ENCODE peak calls at places on chromosomes 12 and 14, in ten cellular contexts. T is K562, W is psoas muscle, R is tibial artery, Y is tibial nerve, J is GM12865, E is A549, M is endothelial cell, U is uterus, B is cardiac muscle cell. I is an unnamed sample.
A peak's percentile ranks its signal among the peaks of the same experiment; 100 is the strongest.

GRCh38 chr12:63821781-63822251 is 22.7 kb upstream of the SRGAP1 start:
- DNase-seq in T (no peak), W (peak; percentile 21), R (no peak), Y (no peak), J (no peak), E (no peak), M (no peak), U (peak; percentile 35), B (no peak), I (peak; percentile 16)

GRCh38 chr14:74620497-74620921 is 8.5 kb upstream of the LTBP2 start:
- DNase-seq in T (peak; percentile 62), W (no peak), R (no peak), Y (no peak), J (no peak), E (peak; percentile 71), M (no peak), U (no peak), B (no peak), I (peak; percentile 77)

GRCh38 chr14:79967453-79967852 is 243.9 kb downstream of the DIO2 start:
- DNase-seq in T (no peak), W (no peak), R (no peak), Y (no peak), J (no peak), E (no peak), M (no peak), U (no peak), B (no peak), I (no peak)

GRCh38 chr12:68630598-68630997 is 19.9 kb downstream of the RAP1B start:
- DNase-seq in T (no peak), W (no peak), R (no peak), Y (no peak), J (no peak), E (no peak), M (no peak), U (no peak), B (no peak), I (no peak)

GRCh38 chr14:93085916-93086315 is 29.8 kb downstream of the ITPK1 start:
- DNase-seq in T (no peak), W (no peak), R (no peak), Y (no peak), J (no peak), E (peak; percentile 16), M (no peak), U (peak; percentile 59), B (peak; percentile 34), I (no peak)

GRCh38 chr12:127133675-127134335 is 1133.2 kb upstream of the TMEM132C start:
- DNase-seq in T (no peak), W (no peak), R (no peak), Y (no peak), J (no peak), E (no peak), M (no peak), U (no peak), B (peak; percentile 59), I (no peak)

GRCh38 chr12:105995986-105996385 is 142.8 kb downstream of the NUAK1 start:
- DNase-seq in T (no peak), W (no peak), R (no peak), Y (no peak), J (no peak), E (no peak), M (no peak), U (no peak), B (no peak), I (no peak)

GRCh38 chr14:25909361-25909760 is 688.5 kb downstream of the NOVA1 start:
- DNase-seq in T (no peak), W (no peak), R (no peak), Y (no peak), J (no peak), E (no peak), M (no peak), U (no peak), B (no peak), I (no peak)

GRCh38 chr12:32671930-32672785 is 6.9 kb upstream of the DNM1L start:
- DNase-seq in T (peak; percentile 42), W (no peak), R (no peak), Y (peak; percentile 74), J (peak; percentile 65), E (peak; percentile 73), M (peak; percentile 38), U (peak; percentile 43), B (peak; percentile 55), I (peak; percentile 45)

GRCh38 chr12:114668151-114668891 is 15.7 kb downstream of the TBX3 start:
- DNase-seq in T (peak; percentile 48), W (peak; percentile 84), R (peak; percentile 64), Y (peak; percentile 65), J (peak; percentile 48), E (peak; percentile 91), M (peak; percentile 72), U (peak; percentile 85), B (peak; percentile 92), I (peak; percentile 56)

GRCh38 chr12:111222027-111222414 is 146.9 kb downstream of the PHETA1 start:
- DNase-seq in T (no peak), W (no peak), R (no peak), Y (no peak), J (no peak), E (no peak), M (no peak), U (no peak), B (no peak), I (no peak)

GRCh38 chr12:56661560-56661959 is 15.8 kb upstream of the ATP5F1B start:
- DNase-seq in T (no peak), W (no peak), R (no peak), Y (no peak), J (peak; percentile 40), E (no peak), M (no peak), U (no peak), B (no peak), I (peak; percentile 38)

GRCh38 chr12:132066345-132066685 is 77.8 kb downstream of the DDX51 start:
- DNase-seq in T (no peak), W (no peak), R (no peak), Y (no peak), J (peak; percentile 85), E (no peak), M (no peak), U (no peak), B (no peak), I (peak; percentile 60)

GRCh38 chr12:85720308-85721033 is 115.7 kb downstream of the RASSF9 start:
- DNase-seq in T (no peak), W (no peak), R (no peak), Y (no peak), J (no peak), E (no peak), M (no peak), U (no peak), B (no peak), I (no peak)

GRCh38 chr12:85725991-85726390 is 110.2 kb downstream of the RASSF9 start:
- DNase-seq in T (no peak), W (no peak), R (no peak), Y (no peak), J (no peak), E (peak; percentile 4), M (no peak), U (no peak), B (no peak), I (no peak)
- TF ChIP-seq CTCF in T (no peak), W (no peak), R (no peak), Y (no peak), J (no peak), E (no peak), M (no peak), U (no peak), B (no peak), I (no peak)

DNA sequence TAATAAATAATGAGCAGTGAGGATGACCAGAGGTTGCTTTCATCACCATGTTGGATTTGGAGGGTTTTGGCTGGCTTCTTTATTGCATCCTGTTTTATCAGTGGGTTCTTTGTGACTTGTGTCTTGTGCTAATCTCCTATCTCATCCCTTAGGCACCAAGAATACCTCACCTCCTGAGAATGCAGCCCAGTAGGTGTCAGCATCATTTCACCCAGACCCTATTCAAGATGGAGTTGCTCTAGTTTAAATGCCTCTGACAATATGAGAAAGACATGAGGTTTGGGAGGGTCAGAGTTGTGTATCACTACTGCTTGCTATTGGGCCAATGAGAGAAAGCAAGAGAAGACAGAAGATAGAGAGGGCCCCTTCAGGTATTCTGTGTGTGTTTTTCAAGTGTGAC is 592.2 kb downstream of the ETNK1 start:
- DNase-seq in T (no peak), W (no peak), R (no peak), Y (no peak), J (no peak), E (no peak), M (no peak), U (no peak), B (no peak), I (no peak)
- TF ChIP-seq CTCF in T (peak; percentile 26), W (no peak), R (no peak), Y (no peak), J (no peak), E (no peak), M (no peak), U (no peak), B (no peak), I (no peak)

GRCh38 chr12:98575013-98575412 is 18.5 kb upstream of the SLC25A3 start:
- DNase-seq in T (no peak), W (no peak), R (no peak), Y (no peak), J (no peak), E (no peak), M (no peak), U (no peak), B (no peak), I (no peak)

GRCh38 chr12:98572010-98572409 is 21.5 kb upstream of the SLC25A3 start:
- DNase-seq in T (no peak), W (no peak), R (no peak), Y (no peak), J (no peak), E (peak; percentile 29), M (no peak), U (no peak), B (peak; percentile 10), I (no peak)

GRCh38 chr12:98578821-98579220 is 14.7 kb upstream of the SLC25A3 start:
- DNase-seq in T (no peak), W (no peak), R (no peak), Y (no peak), J (no peak), E (peak; percentile 52), M (no peak), U (no peak), B (no peak), I (no peak)

GRCh38 chr12:98578392-98578791 is 15.1 kb upstream of the SLC25A3 start:
- DNase-seq in T (no peak), W (no peak), R (no peak), Y (no peak), J (no peak), E (no peak), M (no peak), U (no peak), B (no peak), I (no peak)

GRCh38 chr12:98574110-98574509 is 19.4 kb upstream of the SLC25A3 start:
- DNase-seq in T (no peak), W (no peak), R (no peak), Y (no peak), J (no peak), E (peak; percentile 58), M (no peak), U (no peak), B (peak; percentile 10), I (no peak)
- TF ChIP-seq CTCF in T (no peak), W (no peak), R (no peak), Y (no peak), J (no peak), E (no peak), M (no peak), U (no peak), B (no peak), I (no peak)

DNA sequence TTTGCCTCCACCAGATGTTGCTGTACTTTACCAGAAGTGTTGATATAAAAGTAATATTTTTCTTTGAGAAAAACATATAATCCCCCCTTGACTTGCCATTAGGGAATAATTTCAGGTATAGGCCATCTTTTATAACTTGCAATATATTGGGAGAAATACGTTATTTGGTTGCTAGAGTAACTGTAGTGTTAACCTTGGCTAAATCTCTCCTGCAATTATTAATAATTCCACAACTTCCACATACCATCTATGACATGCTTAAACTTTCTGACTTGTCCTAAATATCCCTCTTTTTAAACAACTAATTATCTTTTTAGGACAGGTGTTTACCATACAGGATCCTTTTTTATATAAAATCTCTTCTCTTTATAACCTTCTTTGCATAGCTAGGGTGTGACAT is 1048.2 kb downstream of the SLC16A7 start:
- DNase-seq in T (no peak), W (no peak), R (no peak), Y (no peak), J (no peak), E (no peak), M (no peak), U (no peak), B (no peak), I (no peak)
- TF ChIP-seq CTCF in T (no peak), W (no peak), R (no peak), Y (no peak), J (no peak), E (no peak), M (no peak), U (no peak), B (no peak), I (no peak)

I was measured in activated CD8-positive, alpha-beta T cell treated with anti-CD3 and anti-CD28 coated beads for 36 hours.